ENCODE peak calls at places on chromosomes 2 and 18, in six cellular contexts. K, Q, Z, G, A and F are unnamed samples.

GRCh38 chr2:137437386-137437785 is 526.9 kb upstream of the HNMT start:
- DNase-seq in Q (no peak), Z (no peak), K (no peak), A (no peak), G (no peak), F (no peak)

GRCh38 chr2:106642679-106643078 is 155.5 kb downstream of the CD8B2 start:
- DNase-seq in A (no peak), K (no peak), G (no peak), Z (peak), Q (no peak), F (no peak)

GRCh38 chr2:224887159-224887558 is 155.1 kb downstream of the DOCK10 start:
- DNase-seq in Z (no peak), Q (no peak), A (no peak), G (no peak), K (no peak), F (no peak)

GRCh38 chr2:55995206-55995605 is 71.6 kb upstream of the EFEMP1 start:
- DNase-seq in A (no peak), Z (peak), Q (no peak), K (no peak), G (no peak), F (no peak)

GRCh38 chr18:69916412-69916811 is 31.3 kb downstream of the CD226 start:
- DNase-seq in K (no peak), Z (no peak), G (no peak), Q (no peak), A (no peak), F (no peak)

GRCh38 chr18:53817976-53818950 is 406.2 kb downstream of the MBD2 start:
- DNase-seq in A (no peak), Z (no peak), G (no peak), Q (no peak), K (no peak), F (no peak)

GRCh38 chr18:56890632-56891031 is 239.5 kb downstream of the WDR7 start:
- DNase-seq in Z (no peak), G (no peak), A (no peak), K (no peak), Q (no peak), F (no peak)

GRCh38 chr2:217147751-217148318 is 288.0 kb upstream of the TNP1 start:
- DNase-seq in Q (no peak), Z (no peak), K (no peak), G (no peak), A (no peak), F (no peak)

GRCh38 chr2:8193686-8194615 is 487.9 kb upstream of the ID2 start:
- DNase-seq in G (no peak), A (no peak), Z (no peak), Q (no peak), K (peak), F (no peak)

GRCh38 chr2:121561617-121562268 is 31.1 kb downstream of the RNU4ATAC start:
- DNase-seq in Q (no peak), Z (no peak), K (no peak), G (no peak), A (no peak), F (no peak)

GRCh38 chr2:198639580-198639979 is 818.2 kb downstream of the SATB2 start:
- DNase-seq in A (no peak), Z (no peak), G (no peak), Q (no peak), K (no peak), F (no peak)

GRCh38 chr2:158686166-158686792 is 108.8 kb upstream of the DAPL1 start:
- DNase-seq in A (no peak), K (no peak), G (no peak), Z (no peak), Q (peak), F (no peak)

GRCh38 chr2:43041167-43041566 is 185.2 kb downstream of the ZFP36L2 start:
- DNase-seq in Z (no peak), K (no peak), G (no peak), Q (no peak), A (no peak), F (no peak)

GRCh38 chr2:177972782-177973181 is 99.8 kb downstream of the PDE11A start:
- DNase-seq in K (peak), Z (no peak), Q (no peak), A (no peak), G (no peak), F (no peak)

GRCh38 chr2:127172306-127172705 is 47.8 kb downstream of the CYP27C1 start:
- DNase-seq in G (no peak), Z (no peak), K (no peak), A (no peak), Q (no peak), F (no peak)

GRCh38 chr18:79806976-79807841 is 9.5 kb downstream of the KCNG2 start:
- DNase-seq in K (no peak), Q (no peak), Z (no peak), A (no peak), G (peak), F (no peak)

GRCh38 chr2:181988154-181988924 is 2.7 kb downstream of the PPP1R1C start:
- DNase-seq in A (no peak), K (no peak), Z (no peak), Q (no peak), G (no peak), F (no peak)

GRCh38 chr2:27891820-27892105 is 1.2 kb downstream of the BABAM2 start:
- DNase-seq in A (no peak), Q (no peak), Z (no peak), K (no peak), G (no peak), F (no peak)

GRCh38 chr2:17878222-17879136 is at the start of gene KCNS3:
- DNase-seq in Z (peak), K (no peak), A (peak), G (no peak), Q (peak), F (peak)

DNA sequence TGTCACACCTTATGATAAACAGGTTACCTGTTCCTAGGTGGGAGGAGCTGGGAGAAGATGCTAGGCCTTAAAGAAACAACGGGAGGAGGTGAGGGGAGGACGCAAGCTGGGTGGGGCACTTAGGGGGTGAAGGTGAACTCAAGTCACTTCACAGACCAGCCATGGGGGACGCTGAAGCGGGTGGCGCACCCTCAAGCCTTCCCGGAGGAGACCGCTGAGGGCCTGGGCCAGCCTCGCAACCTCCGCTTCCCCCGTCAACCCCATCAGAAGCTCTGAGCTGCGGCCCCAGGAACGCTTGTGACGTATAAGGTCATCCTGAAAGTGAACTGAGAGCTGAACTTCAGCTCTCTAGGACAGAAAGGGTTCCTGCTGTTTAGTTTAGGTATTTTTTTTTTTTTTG is 133.5 kb downstream of the MBP start:
- DNase-seq in K (no peak), G (no peak), Z (no peak), Q (no peak), A (no peak), F (no peak)
- TF ChIP-seq POLR2AphosphoS5 in K (no peak), G (no peak), Z (no peak), Q (no peak), A (no peak), F (no peak)

DNA sequence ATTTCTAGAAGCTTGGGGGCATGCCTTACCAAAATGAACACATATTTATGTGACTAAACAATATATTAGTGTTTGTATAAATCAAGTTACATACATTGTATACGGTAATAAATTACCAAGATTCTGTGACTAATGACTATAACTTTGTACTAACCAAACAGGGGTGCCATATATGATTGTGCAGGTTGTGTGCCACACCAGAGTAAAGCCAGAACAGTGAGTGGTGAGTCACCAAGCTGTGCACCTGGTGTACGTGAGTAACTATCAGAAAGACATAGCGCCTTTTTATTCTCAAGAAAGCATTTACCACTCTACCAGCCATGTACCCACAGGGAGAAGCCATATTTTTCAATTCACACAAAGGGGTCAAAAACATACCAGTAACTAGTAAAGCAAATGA is 453.2 kb upstream of the PIK3C3 start:
- DNase-seq in G (no peak), K (no peak), Q (no peak), A (no peak), Z (no peak), F (no peak)
- TF ChIP-seq POLR2AphosphoS5 in G (no peak), K (no peak), Q (no peak), A (no peak), Z (no peak), F (no peak)

DNA sequence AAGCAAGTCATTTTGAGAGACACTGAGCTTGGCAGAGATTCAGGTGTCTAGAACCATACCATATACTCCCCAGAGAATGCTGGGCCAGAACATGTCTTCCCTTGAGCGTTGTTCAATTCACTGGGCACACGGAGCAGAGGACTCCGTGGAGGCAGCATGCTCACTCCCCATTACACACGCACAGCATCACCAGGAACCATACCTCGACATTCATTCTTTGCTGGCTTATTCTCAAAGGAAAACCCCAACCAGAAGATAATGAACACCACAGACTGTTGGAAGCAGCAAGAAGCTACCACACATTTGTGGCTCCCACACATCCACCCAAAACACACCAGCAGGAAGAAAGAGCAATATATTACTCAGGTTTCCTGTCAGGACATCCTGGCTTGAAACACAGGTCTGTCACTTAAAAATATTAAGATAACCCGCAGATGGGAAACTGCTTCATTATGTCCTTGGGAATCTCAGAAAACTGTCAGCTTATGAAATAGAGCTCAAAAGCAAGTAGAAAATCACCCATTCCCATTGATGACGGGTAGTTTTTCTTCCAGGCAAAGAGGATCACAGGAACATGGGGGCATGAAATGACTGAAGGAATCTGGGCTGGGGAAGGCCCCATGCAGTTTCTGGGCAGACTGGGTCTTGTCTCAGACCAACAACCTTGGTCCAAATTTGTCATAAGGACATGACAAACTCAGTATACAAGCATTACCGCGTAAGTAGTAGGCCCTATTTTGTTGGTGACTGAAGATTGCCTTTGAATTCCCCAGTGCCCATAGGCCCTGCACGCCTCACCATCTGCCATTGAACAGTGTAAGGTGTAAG is 46.5 kb downstream of the PCBP1 start:
- DNase-seq in Q (no peak), K (no peak), Z (no peak), A (no peak), G (no peak), F (no peak)
- TF ChIP-seq POLR2AphosphoS5 in Q (no peak), K (no peak), Z (no peak), A (peak), G (no peak), F (no peak)

GRCh38 chr2:54570925-54571694 is 115.0 kb downstream of the SPTBN1 start:
- DNase-seq in K (no peak), Q (peak), G (no peak), A (no peak), Z (no peak), F (peak)

GRCh38 chr2:54572262-54572635 is 116.1 kb downstream of the SPTBN1 start:
- DNase-seq in K (no peak), G (no peak), Z (no peak), A (no peak), Q (no peak), F (no peak)

GRCh38 chr2:54573532-54573915 is 117.4 kb downstream of the SPTBN1 start:
- DNase-seq in Q (no peak), G (no peak), A (no peak), Z (no peak), K (no peak), F (no peak)

GRCh38 chr2:54574107-54574859 is 118.2 kb downstream of the SPTBN1 start:
- DNase-seq in G (no peak), Z (no peak), Q (no peak), K (no peak), A (no peak), F (peak)

DNA sequence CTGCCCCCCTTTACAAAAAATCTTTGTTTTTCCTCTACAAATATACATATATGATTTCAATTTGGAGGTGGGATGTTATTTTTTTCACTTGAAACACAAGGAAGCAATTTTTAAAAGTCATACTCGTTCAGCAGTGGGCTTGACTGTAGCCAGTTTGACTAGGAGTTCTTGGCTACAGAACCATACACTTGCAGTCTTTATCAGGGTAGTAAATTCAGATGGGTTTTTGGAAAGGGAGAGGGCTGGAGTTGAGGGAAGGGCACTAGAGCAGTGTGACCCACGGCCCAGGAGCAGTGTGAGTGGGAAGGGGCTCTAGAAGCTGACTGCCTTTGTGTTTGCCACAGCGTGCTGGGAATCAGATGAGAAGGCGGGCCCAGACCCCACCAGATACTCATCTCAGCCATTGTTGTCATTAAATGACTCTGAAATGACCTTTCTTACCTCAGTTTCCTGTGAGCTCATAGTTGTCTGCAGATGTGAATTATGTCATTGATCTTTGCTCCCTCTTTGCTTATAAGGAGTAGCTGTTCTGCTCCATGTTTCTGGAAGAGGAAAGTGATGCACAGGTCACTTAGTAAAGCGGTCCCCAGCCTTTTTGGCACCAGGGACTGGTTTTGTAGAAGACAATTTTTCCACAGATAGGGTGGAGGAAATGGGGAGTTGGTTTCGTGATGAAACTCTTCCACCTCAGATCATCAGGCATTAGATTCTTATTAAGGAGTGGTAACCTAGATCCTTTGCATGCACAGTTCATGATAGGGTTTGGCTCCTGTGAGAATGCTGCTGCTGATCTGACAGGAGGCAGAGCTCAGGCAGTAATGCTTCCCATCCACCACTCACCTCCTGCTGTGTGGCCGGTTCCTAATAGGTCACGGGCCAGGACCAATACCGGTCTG is 116.8 kb downstream of the SPTBN1 start:
- DNase-seq in Q (no peak), Z (no peak), G (no peak), K (no peak), A (no peak), F (no peak)
- TF ChIP-seq POLR2AphosphoS5 in Q (no peak), Z (no peak), G (no peak), K (no peak), A (peak), F (no peak)